ENCODE peak calls at places on chromosomes 7 and 10, in ten cellular contexts. M is spleen, X is iPS DF 6.9, Z is left lung, T is neural progenitor cell, G is Peyer's patch, S is right lobe of liver, A is SK-N-SH, D is SJSA1, R is tibial nerve. V is an unnamed sample. For H3K4me1, the result is how much of the 10 kb centered on the place peaks cover.

GRCh38 chr10:71735709-71736569 is 16.4 kb upstream of the C10orf105 start:
- DNase-seq in X (no peak), R (no peak), S (no peak), A (no peak), D (no peak), M (peak), T (no peak), Z (peak), G (peak), V (peak)

GRCh38 chr7:29464693-29465092 is 98.9 kb upstream of the PRR15 start:
- DNase-seq in A (no peak), R (no peak), X (no peak), S (no peak), M (no peak), D (no peak), Z (no peak), T (no peak), G (no peak), V (no peak)

GRCh38 chr10:104021246-104021645 is 54.3 kb downstream of the SLK start:
- DNase-seq in D (no peak), A (no peak), S (no peak), T (no peak), Z (no peak), G (no peak), X (no peak), R (no peak), M (no peak), V (no peak)

GRCh38 chr7:139908792-139909191 is 79.7 kb downstream of the TBXAS1 start:
- DNase-seq in Z (no peak), R (no peak), S (no peak), T (no peak), A (no peak), D (no peak), M (no peak), G (no peak), X (no peak), V (no peak)

GRCh38 chr7:38883706-38884105 is 25.3 kb downstream of the VPS41 start:
- DNase-seq in D (no peak), Z (no peak), A (no peak), M (no peak), T (no peak), S (no peak), X (no peak), G (no peak), R (no peak), V (no peak)

GRCh38 chr7:91045626-91046025 is 218.6 kb upstream of the FZD1 start:
- DNase-seq in R (no peak), M (no peak), G (no peak), A (no peak), X (no peak), S (no peak), T (no peak), Z (no peak), D (no peak), V (no peak)

GRCh38 chr7:978049-978346 is 2.6 kb upstream of the COX19 start:
- DNase-seq in M (no peak), A (no peak), G (no peak), D (no peak), T (no peak), Z (no peak), S (no peak), R (no peak), X (no peak), V (no peak)

GRCh38 chr7:54802841-54803240 is 43.8 kb upstream of the SEC61G start:
- DNase-seq in X (no peak), M (no peak), G (no peak), A (no peak), R (no peak), S (no peak), D (no peak), Z (no peak), T (no peak), V (no peak)

GRCh38 chr7:118281196-118281595 is 56.7 kb downstream of the ANKRD7 start:
- DNase-seq in X (no peak), T (no peak), S (no peak), M (no peak), R (no peak), Z (no peak), D (no peak), A (no peak), G (no peak), V (no peak)

GRCh38 chr10:52215745-52216361 is 98.2 kb upstream of the DKK1 start:
- DNase-seq in A (peak), T (peak), X (no peak), G (peak), D (peak), R (peak), S (peak), Z (no peak), M (no peak), V (peak)

GRCh38 chr7:30910369-30911073 is 1.1 kb upstream of the AQP1 start:
- DNase-seq in M (no peak), Z (no peak), T (no peak), A (peak), S (no peak), X (no peak), R (no peak), D (no peak), G (no peak), V (no peak)

GRCh38 chr7:38368191-38368605 is 94.8 kb upstream of the TARP start:
- DNase-seq in T (peak), X (peak), Z (peak), S (peak), A (peak), M (peak), R (peak), D (peak), G (peak), V (peak)

DNA sequence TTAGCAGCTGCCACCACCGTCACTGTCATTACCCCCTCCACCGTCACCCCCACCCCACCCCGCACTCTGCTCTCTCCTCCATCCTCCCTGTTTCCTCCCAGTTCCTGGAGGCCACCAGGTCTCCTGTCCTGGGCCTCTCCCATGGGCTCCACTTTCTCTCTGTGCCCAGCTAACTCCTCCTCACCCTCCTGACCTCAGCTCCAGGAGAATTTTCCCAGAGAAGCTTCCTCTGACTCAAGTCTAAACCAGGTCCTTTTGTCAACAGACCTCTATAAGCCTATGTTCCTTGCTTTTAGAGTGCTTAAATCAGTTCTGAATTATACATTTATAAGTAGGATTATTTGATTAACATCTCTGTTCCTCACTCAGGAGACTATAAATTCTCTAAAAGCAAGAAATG is 150.0 kb downstream of the ARHGAP12 start:
- DNase-seq in R (no peak), M (no peak), X (no peak), A (no peak), S (no peak), G (no peak), D (no peak), T (no peak), Z (no peak), V (no peak)
- H3K4me1 ChIP-seq in R (under half), M (under half), X (under half), A (under half), S (under half), G (under half), D (under half), T (under half), Z (under half), V (under half)

GRCh38 chr7:155810607-155811559 is 1.4 kb downstream of the SHH start:
- DNase-seq in S (no peak), M (peak), T (peak), G (no peak), A (no peak), X (no peak), R (no peak), Z (no peak), D (no peak), V (no peak)
- H3K4me1 ChIP-seq in S (under half), M (half or more), T (under half), G (under half), A (under half), X (under half), R (under half), Z (under half), D (under half), V (under half)

DNA sequence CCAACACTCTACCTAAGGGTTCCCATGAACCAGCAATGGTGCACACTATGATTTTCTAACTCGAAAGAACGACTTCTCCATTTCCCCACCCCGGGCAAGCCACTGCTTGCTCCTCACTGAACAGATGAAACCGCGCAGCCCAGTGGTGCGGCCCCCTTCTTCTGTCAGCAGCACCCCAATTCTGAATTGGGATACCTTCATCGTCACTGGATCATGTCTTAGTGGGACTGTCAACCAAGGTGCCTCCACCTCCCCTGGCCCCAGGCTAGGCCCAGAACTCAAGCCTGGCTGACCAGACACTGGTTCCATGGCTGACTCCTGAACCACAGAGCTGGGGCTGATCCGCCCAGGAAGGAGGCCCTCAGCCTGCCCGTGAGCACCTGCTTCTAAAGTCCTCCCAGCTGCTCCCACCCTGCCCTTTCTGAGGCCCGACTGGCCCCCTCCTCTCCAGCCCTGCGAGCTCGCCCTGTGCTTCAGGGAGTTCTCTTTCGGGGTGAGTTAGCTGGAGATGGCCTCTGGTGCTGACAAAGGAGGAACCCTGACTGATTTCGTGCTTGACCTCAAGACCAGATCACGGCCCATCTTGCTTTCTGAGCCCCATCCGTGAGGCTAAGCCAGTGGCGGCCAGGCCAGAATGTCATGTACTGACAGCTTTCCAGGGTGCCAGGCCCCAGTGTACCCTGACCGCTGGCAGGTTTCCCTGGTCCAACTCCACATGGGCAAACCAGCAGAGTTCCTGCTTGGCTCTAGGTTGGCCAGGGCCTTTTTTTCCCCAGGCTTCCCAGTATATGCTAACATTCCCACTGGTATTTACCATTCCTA is 44.5 kb downstream of the FAM53B start:
- DNase-seq in S (peak), G (no peak), Z (no peak), T (no peak), X (no peak), D (no peak), R (no peak), A (no peak), M (peak), V (no peak)
- H3K4me1 ChIP-seq in S (half or more), G (half or more), Z (under half), T (under half), X (under half), D (under half), R (half or more), A (half or more), M (half or more), V (half or more)

GRCh38 chr10:74011016-74011415 is 13.1 kb downstream of the VCL start:
- DNase-seq in T (no peak), M (no peak), Z (no peak), S (no peak), D (no peak), A (no peak), G (no peak), X (no peak), R (no peak), V (no peak)
- H3K4me1 ChIP-seq in T (under half), M (half or more), Z (under half), S (under half), D (half or more), A (under half), G (under half), X (under half), R (under half), V (under half)

GRCh38 chr10:125082881-125083575 is 77.3 kb downstream of the CTBP2 start:
- DNase-seq in D (peak), T (no peak), Z (no peak), X (no peak), G (no peak), S (no peak), A (no peak), R (no peak), M (peak), V (no peak)

GRCh38 chr10:125079091-125079600 is 81.2 kb downstream of the CTBP2 start:
- DNase-seq in G (no peak), X (no peak), S (no peak), Z (no peak), M (peak), D (no peak), R (no peak), T (no peak), A (no peak), V (no peak)

GRCh38 chr10:125081931-125082330 is 78.4 kb downstream of the CTBP2 start:
- DNase-seq in G (no peak), R (no peak), T (no peak), X (no peak), A (no peak), Z (no peak), M (peak), D (no peak), S (peak), V (no peak)

GRCh38 chr10:125080984-125081383 is 79.4 kb downstream of the CTBP2 start:
- DNase-seq in S (no peak), X (no peak), A (no peak), R (no peak), D (no peak), G (no peak), Z (no peak), T (no peak), M (peak), V (no peak)

GRCh38 chr10:125080296-125080695 is 80.1 kb downstream of the CTBP2 start:
- DNase-seq in G (no peak), A (no peak), X (no peak), R (no peak), D (no peak), Z (no peak), T (no peak), S (no peak), M (peak), V (no peak)
- H3K4me1 ChIP-seq in G (under half), A (under half), X (under half), R (under half), D (under half), Z (under half), T (under half), S (under half), M (under half), V (under half)

GRCh38 chr10:96244354-96244753 is 27.0 kb downstream of the BLNK start:
- DNase-seq in M (peak), S (no peak), D (no peak), A (no peak), Z (no peak), T (no peak), G (peak), X (no peak), R (no peak), V (no peak)
- H3K4me1 ChIP-seq in M (under half), S (under half), D (under half), A (under half), Z (under half), T (under half), G (under half), X (under half), R (under half), V (under half)

GRCh38 chr10:51075802-51076201 is 1.5 kb downstream of the PRKG1 start:
- DNase-seq in A (no peak), G (no peak), D (no peak), M (no peak), Z (no peak), X (no peak), R (no peak), T (no peak), S (no peak), V (no peak)
- H3K4me1 ChIP-seq in A (under half), G (under half), D (under half), M (under half), Z (under half), X (under half), R (under half), T (half or more), S (under half), V (under half)

GRCh38 chr7:3235322-3235721 is 65.7 kb upstream of the SDK1 start:
- DNase-seq in Z (no peak), G (no peak), M (no peak), D (no peak), S (no peak), A (no peak), X (no peak), R (no peak), T (no peak), V (no peak)

GRCh38 chr7:3238525-3239210 is 62.4 kb upstream of the SDK1 start:
- DNase-seq in S (no peak), Z (no peak), R (no peak), A (no peak), M (no peak), G (no peak), D (no peak), T (no peak), X (no peak), V (no peak)

GRCh38 chr7:3234051-3234450 is 67.0 kb upstream of the SDK1 start:
- DNase-seq in S (no peak), T (no peak), R (no peak), Z (no peak), G (no peak), X (no peak), D (no peak), A (no peak), M (peak), V (no peak)

GRCh38 chr7:3234851-3235250 is 66.2 kb upstream of the SDK1 start:
- DNase-seq in A (no peak), Z (no peak), S (no peak), G (no peak), X (no peak), M (peak), D (no peak), T (no peak), R (no peak), V (no peak)

DNA sequence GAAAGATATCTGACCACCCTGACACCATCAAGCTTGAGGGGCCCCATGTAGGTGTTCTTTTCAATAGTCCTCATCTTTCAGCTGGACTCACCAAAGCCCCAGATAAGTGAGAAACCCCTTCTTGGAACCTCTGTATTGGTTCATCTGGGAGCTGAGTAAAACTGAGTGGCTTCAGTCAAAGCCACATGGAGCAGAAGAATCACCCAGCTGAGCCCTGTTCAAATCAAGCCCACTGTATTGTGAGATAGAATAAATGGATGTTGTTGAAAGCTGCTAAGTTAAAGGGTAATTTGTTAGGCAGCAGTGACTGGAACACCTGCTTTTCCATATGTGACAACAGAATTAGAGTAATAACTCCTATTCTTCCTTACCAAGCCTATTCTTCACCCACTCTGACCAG is 64.8 kb upstream of the SDK1 start:
- DNase-seq in G (no peak), S (no peak), D (no peak), Z (no peak), X (no peak), A (no peak), R (no peak), M (no peak), T (no peak), V (no peak)
- H3K4me1 ChIP-seq in G (under half), S (under half), D (under half), Z (under half), X (under half), A (under half), R (under half), M (under half), T (under half), V (under half)